ENCODE peak calls at places on chromosomes 16 and 17, in seven cellular contexts. One of them, this sample, is unnamed.
A peak's percentile ranks its signal among the peaks of the same experiment; 100 is the strongest.

GRCh38 chr17:39197380-39198185 is at the start of gene CACNB1:
- DNase-seq in stomach: peak; percentile 72
- DNase-seq in BJ: no peak
- DNase-seq in progenitor cell of endocrine pancreas: peak; percentile 66
- DNase-seq in breast epithelium: no peak
- DNase-seq in lower lobe of right lung: peak; percentile 82
- DNase-seq in foreskin fibroblast: peak; percentile 68
- DNase-seq in this sample: peak; percentile 82

GRCh38 chr17:75412455-75413317 is 7.2 kb upstream of the GRB2 start:
- DNase-seq in foreskin fibroblast: no peak
- DNase-seq in stomach: peak; percentile 68
- DNase-seq in BJ: no peak
- DNase-seq in breast epithelium: peak; percentile 57
- DNase-seq in progenitor cell of endocrine pancreas: peak; percentile 51
- DNase-seq in lower lobe of right lung: no peak
- DNase-seq in this sample: no peak

GRCh38 chr17:80060629-80061028 is 24.2 kb downstream of the CCDC40 start:
- DNase-seq in lower lobe of right lung: no peak
- DNase-seq in BJ: no peak
- DNase-seq in foreskin fibroblast: no peak
- DNase-seq in breast epithelium: no peak
- DNase-seq in progenitor cell of endocrine pancreas: no peak
- DNase-seq in stomach: no peak
- DNase-seq in this sample: no peak

GRCh38 chr16:48435319-48435682 is 50.1 kb upstream of the SIAH1 start:
- DNase-seq in foreskin fibroblast: no peak
- DNase-seq in stomach: no peak
- DNase-seq in BJ: no peak
- DNase-seq in progenitor cell of endocrine pancreas: no peak
- DNase-seq in breast epithelium: no peak
- DNase-seq in lower lobe of right lung: no peak
- DNase-seq in this sample: no peak

GRCh38 chr16:81035975-81036750 is 521 bp downstream of the ATMIN start:
- DNase-seq in breast epithelium: no peak
- DNase-seq in BJ: no peak
- DNase-seq in lower lobe of right lung: peak; percentile 65
- DNase-seq in progenitor cell of endocrine pancreas: peak; percentile 35
- DNase-seq in stomach: peak; percentile 34
- DNase-seq in foreskin fibroblast: peak; percentile 14
- DNase-seq in this sample: no peak

GRCh38 chr17:62134397-62134796 is 69.3 kb upstream of the MED13 start:
- DNase-seq in breast epithelium: no peak
- DNase-seq in foreskin fibroblast: no peak
- DNase-seq in stomach: no peak
- DNase-seq in lower lobe of right lung: no peak
- DNase-seq in BJ: no peak
- DNase-seq in progenitor cell of endocrine pancreas: no peak
- DNase-seq in this sample: no peak

GRCh38 chr16:21599994-21600773 is 807 bp downstream of the METTL9 start:
- DNase-seq in lower lobe of right lung: peak; percentile 59
- DNase-seq in progenitor cell of endocrine pancreas: no peak
- DNase-seq in stomach: no peak
- DNase-seq in BJ: no peak
- DNase-seq in breast epithelium: no peak
- DNase-seq in foreskin fibroblast: no peak
- DNase-seq in this sample: no peak

GRCh38 chr16:77782694-77783093 is 5.7 kb upstream of the VAT1L start:
- DNase-seq in lower lobe of right lung: no peak
- DNase-seq in breast epithelium: no peak
- DNase-seq in foreskin fibroblast: no peak
- DNase-seq in progenitor cell of endocrine pancreas: no peak
- DNase-seq in BJ: no peak
- DNase-seq in stomach: no peak
- DNase-seq in this sample: no peak

GRCh38 chr16:88566158-88566557 is 4.0 kb upstream of the ZC3H18 start:
- DNase-seq in progenitor cell of endocrine pancreas: no peak
- DNase-seq in BJ: peak; percentile 16
- DNase-seq in foreskin fibroblast: peak; percentile 63
- DNase-seq in lower lobe of right lung: no peak
- DNase-seq in breast epithelium: no peak
- DNase-seq in stomach: no peak
- DNase-seq in this sample: no peak

GRCh38 chr16:68227183-68227793 is 8.6 kb downstream of the ESRP2 start:
- DNase-seq in progenitor cell of endocrine pancreas: no peak
- DNase-seq in BJ: no peak
- DNase-seq in breast epithelium: no peak
- DNase-seq in stomach: peak; percentile 19
- DNase-seq in foreskin fibroblast: no peak
- DNase-seq in lower lobe of right lung: no peak
- DNase-seq in this sample: no peak

GRCh38 chr17:48055531-48056245 is 7.5 kb downstream of the NFE2L1 start:
- DNase-seq in progenitor cell of endocrine pancreas: no peak
- DNase-seq in breast epithelium: no peak
- DNase-seq in BJ: peak; percentile 67
- DNase-seq in stomach: no peak
- DNase-seq in lower lobe of right lung: no peak
- DNase-seq in foreskin fibroblast: no peak
- DNase-seq in this sample: no peak

GRCh38 chr16:79204486-79204885 is 396.1 kb downstream of the MAF start:
- DNase-seq in BJ: no peak
- DNase-seq in lower lobe of right lung: no peak
- DNase-seq in breast epithelium: no peak
- DNase-seq in progenitor cell of endocrine pancreas: no peak
- DNase-seq in stomach: no peak
- DNase-seq in foreskin fibroblast: no peak
- DNase-seq in this sample: no peak

GRCh38 chr16:76345093-76345735 is 68.0 kb downstream of the CNTNAP4 start:
- DNase-seq in BJ: no peak
- DNase-seq in foreskin fibroblast: no peak
- DNase-seq in breast epithelium: no peak
- DNase-seq in stomach: no peak
- DNase-seq in progenitor cell of endocrine pancreas: no peak
- DNase-seq in lower lobe of right lung: no peak
- DNase-seq in this sample: no peak

GRCh38 chr16:55499951-55500350 is 8.9 kb upstream of the LPCAT2 start:
- DNase-seq in lower lobe of right lung: no peak
- DNase-seq in progenitor cell of endocrine pancreas: no peak
- DNase-seq in stomach: no peak
- DNase-seq in foreskin fibroblast: peak; percentile 98
- DNase-seq in breast epithelium: peak; percentile 32
- DNase-seq in BJ: peak; percentile 98
- DNase-seq in this sample: no peak

GRCh38 chr17:57484826-57485565 is 228.7 kb downstream of the MSI2 start:
- DNase-seq in progenitor cell of endocrine pancreas: no peak
- DNase-seq in BJ: no peak
- DNase-seq in lower lobe of right lung: no peak
- DNase-seq in foreskin fibroblast: no peak
- DNase-seq in stomach: no peak
- DNase-seq in breast epithelium: no peak
- DNase-seq in this sample: no peak

DNA sequence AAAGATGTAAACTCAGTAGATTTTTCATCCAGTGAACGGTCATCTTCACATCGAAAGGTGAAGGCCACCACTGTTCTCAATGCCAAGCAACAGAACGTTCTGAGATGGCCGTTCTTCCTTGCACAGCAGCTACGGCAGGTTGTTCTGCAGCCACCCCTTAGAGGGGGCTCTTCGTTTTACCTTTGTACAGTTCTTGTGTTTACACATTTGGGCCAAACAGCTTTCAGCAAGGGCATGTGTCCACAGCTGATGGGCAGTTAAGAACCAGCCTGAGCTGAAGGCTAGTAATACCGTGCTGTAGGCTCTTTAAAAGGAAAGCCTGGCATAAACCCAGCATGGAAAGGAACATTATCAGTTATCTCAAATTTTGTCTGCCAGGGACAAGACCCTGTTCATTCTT is 15.9 kb downstream of the PLD6 start:
- DNase-seq in lower lobe of right lung: no peak
- DNase-seq in foreskin fibroblast: no peak
- DNase-seq in progenitor cell of endocrine pancreas: no peak
- DNase-seq in BJ: no peak
- DNase-seq in stomach: no peak
- DNase-seq in breast epithelium: no peak
- DNase-seq in this sample: no peak
- TF ChIP-seq CTCF in lower lobe of right lung: no peak
- TF ChIP-seq CTCF in foreskin fibroblast: no peak
- TF ChIP-seq CTCF in progenitor cell of endocrine pancreas: peak; percentile 19
- TF ChIP-seq CTCF in BJ: no peak
- TF ChIP-seq CTCF in stomach: no peak
- TF ChIP-seq CTCF in breast epithelium: no peak
- TF ChIP-seq CTCF in this sample: no peak

DNA sequence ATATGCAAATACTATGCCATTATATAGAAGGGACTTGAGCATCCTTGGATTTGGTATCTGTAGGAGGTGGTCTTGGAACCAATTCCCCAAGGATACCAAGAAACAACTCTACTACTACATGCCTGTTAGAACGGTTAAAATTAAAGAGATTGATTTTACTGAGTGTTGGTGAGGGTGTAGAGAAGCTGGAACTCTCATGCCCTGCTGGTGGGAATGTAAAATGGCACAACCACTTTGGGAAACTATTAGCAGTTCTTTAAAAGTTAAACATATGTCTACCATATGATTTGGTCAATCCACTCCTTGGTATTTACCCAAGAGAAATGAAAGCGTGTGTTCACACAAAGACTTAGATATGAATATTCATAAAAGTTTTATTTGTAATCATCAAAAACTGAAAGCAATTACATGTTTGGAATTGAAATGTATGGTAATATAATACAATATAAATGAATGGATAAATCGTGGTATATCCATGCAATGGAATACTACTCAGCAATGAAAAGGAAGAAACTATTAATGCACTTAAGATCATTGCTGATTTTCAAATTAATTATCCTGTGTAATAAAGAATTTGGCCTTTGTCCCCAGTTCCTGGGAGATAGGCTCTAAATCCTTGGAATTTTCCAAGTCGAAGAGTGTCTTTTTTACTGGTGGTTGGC is 7.8 kb downstream of the MFSD6L start:
- DNase-seq in lower lobe of right lung: no peak
- DNase-seq in stomach: no peak
- DNase-seq in BJ: no peak
- DNase-seq in foreskin fibroblast: no peak
- DNase-seq in progenitor cell of endocrine pancreas: no peak
- DNase-seq in breast epithelium: no peak
- DNase-seq in this sample: no peak
- TF ChIP-seq CTCF in lower lobe of right lung: no peak
- TF ChIP-seq CTCF in stomach: no peak
- TF ChIP-seq CTCF in BJ: no peak
- TF ChIP-seq CTCF in foreskin fibroblast: peak; percentile 6
- TF ChIP-seq CTCF in progenitor cell of endocrine pancreas: peak; percentile 51
- TF ChIP-seq CTCF in breast epithelium: no peak
- TF ChIP-seq CTCF in this sample: peak; percentile 65

GRCh38 chr17:8889458-8890210 is 22.2 kb upstream of the PIK3R6 start:
- DNase-seq in stomach: no peak
- DNase-seq in progenitor cell of endocrine pancreas: no peak
- DNase-seq in breast epithelium: no peak
- DNase-seq in lower lobe of right lung: no peak
- DNase-seq in BJ: no peak
- DNase-seq in foreskin fibroblast: no peak
- DNase-seq in this sample: no peak

GRCh38 chr17:8888704-8889302 is 21.3 kb upstream of the PIK3R6 start:
- DNase-seq in BJ: no peak
- DNase-seq in stomach: no peak
- DNase-seq in progenitor cell of endocrine pancreas: no peak
- DNase-seq in breast epithelium: no peak
- DNase-seq in lower lobe of right lung: no peak
- DNase-seq in foreskin fibroblast: no peak
- DNase-seq in this sample: no peak

GRCh38 chr17:8890671-8891070 is 23.2 kb upstream of the PIK3R6 start:
- DNase-seq in foreskin fibroblast: no peak
- DNase-seq in stomach: no peak
- DNase-seq in breast epithelium: no peak
- DNase-seq in lower lobe of right lung: no peak
- DNase-seq in BJ: no peak
- DNase-seq in progenitor cell of endocrine pancreas: no peak
- DNase-seq in this sample: no peak

GRCh38 chr17:8885968-8886674 is 18.6 kb upstream of the PIK3R6 start:
- DNase-seq in BJ: no peak
- DNase-seq in progenitor cell of endocrine pancreas: no peak
- DNase-seq in breast epithelium: no peak
- DNase-seq in stomach: no peak
- DNase-seq in lower lobe of right lung: peak; percentile 49
- DNase-seq in foreskin fibroblast: no peak
- DNase-seq in this sample: no peak

DNA sequence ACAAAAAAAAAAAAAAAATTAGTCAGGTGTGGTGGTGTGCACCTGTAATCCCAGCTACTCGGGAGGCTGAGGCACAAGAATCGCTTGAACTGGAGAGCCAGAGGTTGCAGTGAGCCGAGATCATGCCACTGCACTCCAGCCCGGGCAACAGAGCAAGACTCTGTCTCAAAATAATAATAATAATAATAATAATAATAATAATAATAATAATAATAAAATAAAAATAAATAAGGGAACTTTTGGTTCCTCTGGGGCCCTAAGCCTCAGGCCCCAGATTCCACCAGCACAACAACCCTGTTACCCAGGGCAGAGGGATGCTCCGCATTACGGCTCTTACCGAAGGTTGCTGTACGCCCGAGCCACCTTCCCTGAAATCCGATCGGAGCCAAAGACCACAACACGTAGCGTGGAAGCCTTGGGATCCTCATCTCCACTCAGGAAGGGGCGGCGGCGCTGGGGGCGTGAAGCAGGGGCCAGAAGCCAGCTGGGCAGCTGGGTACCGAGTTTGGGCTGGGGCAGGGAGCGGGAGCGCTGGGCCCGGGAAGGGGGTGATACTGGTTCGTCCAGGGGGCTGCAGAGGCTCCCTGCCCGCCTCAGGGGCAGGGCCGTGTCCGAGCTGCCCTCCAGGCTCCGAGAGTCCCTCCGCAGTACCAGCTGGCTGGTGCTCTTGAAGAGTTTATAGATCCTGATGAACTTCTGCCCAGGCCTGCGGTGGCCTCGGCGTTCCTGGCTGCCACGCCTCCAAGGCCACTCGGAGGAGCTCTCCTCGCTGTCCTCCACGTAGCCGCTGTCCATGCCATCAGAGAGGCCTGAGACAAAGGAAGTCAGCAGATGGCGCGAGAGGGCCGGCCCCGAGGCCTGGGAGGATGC is 20.6 kb upstream of the PIK3R6 start:
- DNase-seq in breast epithelium: no peak
- DNase-seq in BJ: no peak
- DNase-seq in lower lobe of right lung: no peak
- DNase-seq in progenitor cell of endocrine pancreas: no peak
- DNase-seq in foreskin fibroblast: peak; percentile 9
- DNase-seq in stomach: no peak
- DNase-seq in this sample: no peak
- TF ChIP-seq CTCF in breast epithelium: no peak
- TF ChIP-seq CTCF in BJ: peak; percentile 62
- TF ChIP-seq CTCF in lower lobe of right lung: peak; percentile 15
- TF ChIP-seq CTCF in progenitor cell of endocrine pancreas: peak; percentile 43
- TF ChIP-seq CTCF in foreskin fibroblast: peak; percentile 45
- TF ChIP-seq CTCF in stomach: no peak
- TF ChIP-seq CTCF in this sample: peak; percentile 50

GRCh38 chr17:28426081-28426519 is 20.1 kb upstream of the SLC46A1 start:
- DNase-seq in lower lobe of right lung: no peak
- DNase-seq in progenitor cell of endocrine pancreas: no peak
- DNase-seq in stomach: peak; percentile 37
- DNase-seq in BJ: no peak
- DNase-seq in breast epithelium: no peak
- DNase-seq in foreskin fibroblast: no peak
- DNase-seq in this sample: no peak
- TF ChIP-seq CTCF in lower lobe of right lung: peak; percentile 35
- TF ChIP-seq CTCF in progenitor cell of endocrine pancreas: peak; percentile 53
- TF ChIP-seq CTCF in stomach: peak; percentile 19
- TF ChIP-seq CTCF in BJ: peak; percentile 36
- TF ChIP-seq CTCF in breast epithelium: no peak
- TF ChIP-seq CTCF in foreskin fibroblast: peak; percentile 21
- TF ChIP-seq CTCF in this sample: peak; percentile 64

GRCh38 chr17:77596491-77597420 is 361.7 kb upstream of the TNRC6C start:
- DNase-seq in BJ: no peak
- DNase-seq in progenitor cell of endocrine pancreas: no peak
- DNase-seq in foreskin fibroblast: no peak
- DNase-seq in lower lobe of right lung: no peak
- DNase-seq in breast epithelium: no peak
- DNase-seq in stomach: no peak
- DNase-seq in this sample: no peak
- TF ChIP-seq CTCF in BJ: no peak
- TF ChIP-seq CTCF in progenitor cell of endocrine pancreas: no peak
- TF ChIP-seq CTCF in foreskin fibroblast: no peak
- TF ChIP-seq CTCF in lower lobe of right lung: no peak
- TF ChIP-seq CTCF in breast epithelium: no peak
- TF ChIP-seq CTCF in stomach: no peak
- TF ChIP-seq CTCF in this sample: no peak

This sample was measured in type B pancreatic cell.